ENCODE peak calls at places on chromosomes 4 and X, in four cellular contexts. E, T, B and U are unnamed samples.

GRCh38 chrX:63299596-63299995 is 51.5 kb downstream of the SPIN4 start:
- DNase-seq in E (no peak), B (no peak), T (no peak), U (no peak)

GRCh38 chr4:108829981-108830492 is 67.2 kb upstream of the ETNPPL start:
- DNase-seq in B (no peak), E (no peak), T (no peak), U (no peak)

GRCh38 chr4:81031389-81032173 is 1.1 kb downstream of the BMP3 start:
- DNase-seq in B (peak), T (no peak), E (no peak), U (no peak)

GRCh38 chr4:185142563-185142910 is 529 bp upstream of the SLC25A4 start:
- DNase-seq in T (no peak), E (no peak), B (peak), U (no peak)

GRCh38 chr4:25810815-25811690 is 51.7 kb downstream of the SEL1L3 start:
- DNase-seq in E (no peak), B (no peak), T (no peak), U (no peak)

GRCh38 chr4:40305329-40306193 is 29.6 kb upstream of the CHRNA9 start:
- DNase-seq in B (no peak), E (no peak), T (no peak), U (peak)

GRCh38 chr4:40194602-40195161 is 2.1 kb upstream of the RHOH start:
- DNase-seq in B (no peak), T (peak), E (no peak), U (peak)

GRCh38 chrX:133928365-133928764 is 57.0 kb downstream of the GPC3 start:
- DNase-seq in B (no peak), T (no peak), E (no peak), U (no peak)

GRCh38 chrX:150085881-150086280 is 147.6 kb upstream of the EOLA2 start:
- DNase-seq in B (peak), T (no peak), E (peak), U (no peak)

GRCh38 chr4:33255094-33255493 is 2534.9 kb downstream of the PCDH7 start:
- DNase-seq in B (no peak), T (no peak), E (no peak), U (no peak)

GRCh38 chr4:37928896-37929537 is 31.2 kb upstream of the PTTG2 start:
- DNase-seq in B (no peak), E (no peak), T (no peak), U (no peak)

GRCh38 chr4:53859305-53859704 is 205.1 kb downstream of the CHIC2 start:
- DNase-seq in T (no peak), B (no peak), E (no peak), U (no peak)

GRCh38 chrX:101206471-101206870 is 13.1 kb upstream of the DRP2 start:
- DNase-seq in B (peak), T (no peak), E (no peak), U (no peak)